ENCODE peak calls at places on chromosomes 1 and 21, in eight cellular contexts. N is GM23248, P is lower leg skin, E is fibroblast of mammary gland, R is AG04449, Y is BJ, J is coronary artery, G is bronchial epithelial cell. D is an unnamed sample.

GRCh38 chr1:58331156-58331555 is 215.4 kb downstream of the OMA1 start:
- DNase-seq in N (peak), P (no peak), E (peak), R (peak), Y (peak), J (no peak), G (no peak), D (no peak)

GRCh38 chr1:244319283-244320132 is 132.2 kb downstream of the ADSS2 start:
- DNase-seq in N (peak), P (peak), E (peak), R (peak), Y (peak), J (no peak), G (peak), D (no peak)

GRCh38 chr1:48674641-48675040 is 102.0 kb downstream of the BEND5 start:
- DNase-seq in N (peak), P (no peak), E (peak), R (peak), Y (peak), J (no peak), G (peak), D (no peak)

GRCh38 chr1:93814059-93814794 is 64.8 kb downstream of the DNTTIP2 start:
- DNase-seq in N (peak), P (no peak), E (peak), R (no peak), Y (no peak), J (no peak), G (peak), D (peak)

GRCh38 chr1:40316595-40317393 is at the start of gene COL9A2:
- DNase-seq in N (peak), P (peak), E (no peak), R (no peak), Y (no peak), J (no peak), G (no peak), D (no peak)

GRCh38 chr1:1986451-1987141 is 17.0 kb downstream of the CFAP74 start:
- DNase-seq in N (no peak), P (no peak), E (no peak), R (no peak), Y (no peak), J (no peak), G (no peak), D (no peak)

GRCh38 chr21:37264808-37265207 is 2.3 kb downstream of the VPS26C start:
- DNase-seq in N (peak), P (no peak), E (no peak), R (no peak), Y (no peak), J (no peak), G (peak), D (no peak)

GRCh38 chr1:230286166-230286889 is 139.8 kb downstream of the PGBD5 start:
- DNase-seq in N (no peak), P (no peak), E (no peak), R (no peak), Y (no peak), J (no peak), G (no peak), D (no peak)

GRCh38 chr1:53470155-53470554 is 11.0 kb downstream of the DMRTB1 start:
- DNase-seq in N (peak), P (peak), E (peak), R (no peak), Y (no peak), J (peak), G (peak), D (peak)

GRCh38 chr1:171781167-171781875 is at the start of gene METTL13:
- DNase-seq in N (peak), P (peak), E (peak), R (peak), Y (peak), J (peak), G (peak), D (peak)

GRCh38 chr1:171785766-171786165 is 4.3 kb downstream of the METTL13 start:
- DNase-seq in N (no peak), P (no peak), E (no peak), R (no peak), Y (no peak), J (no peak), G (no peak), D (no peak)

GRCh38 chr1:171784779-171785178 is 3.3 kb downstream of the METTL13 start:
- DNase-seq in N (no peak), P (no peak), E (no peak), R (no peak), Y (no peak), J (no peak), G (no peak), D (no peak)

GRCh38 chr1:171786534-171786933 is 5.1 kb downstream of the METTL13 start:
- DNase-seq in N (no peak), P (no peak), E (no peak), R (no peak), Y (no peak), J (no peak), G (no peak), D (no peak)

DNA sequence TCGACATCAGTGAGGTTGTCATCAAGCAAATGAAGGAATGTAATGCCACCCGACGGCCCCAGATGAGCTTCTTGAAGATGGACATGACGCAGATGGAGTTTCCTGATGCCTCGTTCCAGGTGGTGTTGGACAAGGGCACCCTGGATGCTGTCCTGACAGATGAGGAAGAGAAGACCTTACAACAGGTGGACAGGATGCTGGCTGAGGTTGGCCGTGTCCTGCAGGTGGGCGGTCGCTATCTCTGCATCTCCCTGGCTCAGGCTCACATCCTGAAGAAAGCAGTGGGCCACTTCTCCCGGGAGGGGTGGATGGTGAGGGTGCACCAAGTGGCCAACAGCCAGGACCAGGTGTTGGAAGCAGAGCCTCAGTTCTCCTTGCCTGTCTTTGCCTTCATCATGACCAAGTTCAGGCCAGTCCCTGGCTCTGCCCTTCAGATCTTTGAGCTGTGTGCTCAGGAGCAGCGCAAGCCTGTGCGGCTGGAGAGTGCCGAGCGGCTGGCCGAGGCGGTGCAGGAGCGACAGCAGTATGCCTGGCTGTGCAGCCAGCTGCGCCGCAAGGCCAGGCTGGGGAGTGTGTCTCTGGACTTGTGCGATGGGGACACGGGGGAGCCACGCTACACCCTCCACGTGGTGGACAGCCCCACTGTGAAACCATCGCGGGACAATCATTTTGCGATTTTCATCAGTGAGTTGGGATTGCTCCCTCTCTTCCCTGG is 2.5 kb downstream of the METTL13 start:
- DNase-seq in N (no peak), P (no peak), E (no peak), R (no peak), Y (no peak), J (no peak), G (no peak), D (no peak)
- H3K4me3 ChIP-seq in N (no peak), P (no peak), E (no peak), R (no peak), Y (no peak), J (peak), G (no peak), D (no peak)

GRCh38 chr1:151164732-151165280 is 896 bp downstream of the LYSMD1 start:
- DNase-seq in N (peak), P (no peak), E (peak), R (no peak), Y (no peak), J (no peak), G (no peak), D (no peak)
- H3K4me3 ChIP-seq in N (peak), P (peak), E (peak), R (peak), Y (peak), J (peak), G (peak), D (peak)

GRCh38 chr1:20486457-20487235 is 636 bp upstream of the CAMK2N1 start:
- DNase-seq in N (peak), P (peak), E (peak), R (no peak), Y (no peak), J (no peak), G (no peak), D (peak)
- H3K4me3 ChIP-seq in N (peak), P (peak), E (peak), R (peak), Y (peak), J (peak), G (peak), D (peak)

DNA sequence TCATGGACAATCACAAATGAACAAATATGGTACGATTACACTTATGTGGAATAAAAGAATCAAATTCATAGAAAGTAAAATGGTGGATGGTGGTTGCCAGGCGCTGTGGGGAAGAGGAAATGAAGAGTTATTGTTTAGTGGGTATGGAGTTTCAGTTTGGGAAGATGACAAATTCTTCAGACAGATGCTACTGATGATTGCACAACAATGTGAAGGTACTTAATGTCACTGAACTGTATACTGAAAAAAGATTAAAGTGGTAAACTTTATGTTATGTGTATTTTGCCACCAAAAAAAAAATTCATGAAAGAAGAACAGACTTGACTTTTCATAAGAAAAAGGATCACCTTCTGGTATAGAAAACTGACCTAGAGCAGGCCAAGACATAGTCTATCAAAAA is 745.6 kb upstream of the CXADR start:
- DNase-seq in N (no peak), P (no peak), E (no peak), R (no peak), Y (no peak), J (no peak), G (no peak), D (no peak)
- H3K4me3 ChIP-seq in N (no peak), P (no peak), E (no peak), R (no peak), Y (no peak), J (no peak), G (no peak), D (no peak)

D was measured in tibial artery.